ENCODE peak calls at places on chromosomes 12 and 14, in four cellular contexts. T is mesendoderm, X is IMR-90, E is H1. I is an unnamed sample.

GRCh38 chr12:19288603-19289244 is 150.6 kb upstream of the AEBP2 start:
- DNase-seq in T (peak), X (peak), E (no peak), I (no peak)

GRCh38 chr12:25501565-25501964 is 51.5 kb downstream of the LMNTD1 start:
- DNase-seq in T (no peak), X (peak), E (no peak), I (no peak)

GRCh38 chr14:42090122-42090521 is 483.4 kb downstream of the LRFN5 start:
- DNase-seq in T (no peak), X (no peak), E (no peak), I (no peak)

GRCh38 chr14:69763761-69764510 is 3.0 kb upstream of the SRSF5 start:
- DNase-seq in T (no peak), X (peak), E (no peak), I (no peak)

GRCh38 chr14:97874394-97874793 is 1077.2 kb downstream of the VRK1 start:
- DNase-seq in T (no peak), X (no peak), E (no peak), I (no peak)

GRCh38 chr12:58087428-58088117 is 146.2 kb downstream of the ATP23 start:
- DNase-seq in T (peak), X (no peak), E (no peak), I (peak)

GRCh38 chr12:104485651-104486341 is 29.0 kb downstream of the CHST11 start:
- DNase-seq in T (no peak), X (no peak), E (no peak), I (no peak)

GRCh38 chr12:97404549-97404948 is 58.1 kb upstream of the RMST start:
- DNase-seq in T (peak), X (peak), E (no peak), I (peak)

GRCh38 chr14:104187121-104187889 is 48.9 kb downstream of the KIF26A start:
- DNase-seq in T (peak), X (no peak), E (no peak), I (no peak)

GRCh38 chr14:24965578-24965933 is 84.4 kb downstream of the STXBP6 start:
- DNase-seq in T (no peak), X (no peak), E (no peak), I (no peak)

GRCh38 chr12:57540998-57541397 is 6.0 kb downstream of the DCTN2 start:
- DNase-seq in T (no peak), X (no peak), E (no peak), I (no peak)

GRCh38 chr14:52399886-52400599 is 85.9 kb downstream of the PTGER2 start:
- DNase-seq in T (peak), X (peak), E (no peak), I (no peak)

GRCh38 chr12:12791756-12792346 is 6.4 kb downstream of the APOLD1 start:
- DNase-seq in T (no peak), X (peak), E (no peak), I (no peak)

GRCh38 chr14:92362781-92363235 is 39.8 kb downstream of the SLC24A4 start:
- DNase-seq in T (no peak), X (peak), E (no peak), I (peak)

GRCh38 chr14:94748667-94749347 is 21.1 kb downstream of the GSC start:
- DNase-seq in T (peak), X (no peak), E (no peak), I (peak)

GRCh38 chr12:93361159-93361919 is 16.4 kb upstream of the NUDT4 start:
- DNase-seq in T (peak), X (peak), E (no peak), I (no peak)

GRCh38 chr12:30564394-30564793 is 131.3 kb downstream of the IPO8 start:
- DNase-seq in T (no peak), X (no peak), E (no peak), I (no peak)

GRCh38 chr12:109027767-109028166 is 6.9 kb upstream of the SVOP start:
- DNase-seq in T (no peak), X (peak), E (no peak), I (no peak)

DNA sequence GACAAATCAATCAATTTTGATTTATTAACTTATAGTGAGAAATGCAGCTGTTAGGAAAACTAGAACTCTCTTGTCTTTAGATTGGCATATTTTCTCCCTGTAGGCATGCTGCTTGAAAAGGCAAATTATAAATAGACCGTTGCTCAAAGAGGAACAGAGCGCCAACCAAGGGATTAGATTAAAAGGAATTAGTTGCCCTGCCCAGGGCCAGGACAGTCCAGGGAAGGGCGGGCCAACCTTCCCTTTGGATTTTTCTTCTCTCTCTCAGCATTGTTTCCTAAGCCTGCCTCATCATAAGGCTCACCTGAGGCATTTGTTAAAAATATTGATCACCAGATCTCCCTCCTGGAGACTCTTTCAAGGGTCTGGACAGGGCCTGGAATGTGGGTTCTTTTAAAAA is 8.6 kb downstream of the CIPC start:
- DNase-seq in T (no peak), X (no peak), E (no peak), I (no peak)
- H3K56ac ChIP-seq in T (no peak), X (no peak), E (no peak), I (no peak)

DNA sequence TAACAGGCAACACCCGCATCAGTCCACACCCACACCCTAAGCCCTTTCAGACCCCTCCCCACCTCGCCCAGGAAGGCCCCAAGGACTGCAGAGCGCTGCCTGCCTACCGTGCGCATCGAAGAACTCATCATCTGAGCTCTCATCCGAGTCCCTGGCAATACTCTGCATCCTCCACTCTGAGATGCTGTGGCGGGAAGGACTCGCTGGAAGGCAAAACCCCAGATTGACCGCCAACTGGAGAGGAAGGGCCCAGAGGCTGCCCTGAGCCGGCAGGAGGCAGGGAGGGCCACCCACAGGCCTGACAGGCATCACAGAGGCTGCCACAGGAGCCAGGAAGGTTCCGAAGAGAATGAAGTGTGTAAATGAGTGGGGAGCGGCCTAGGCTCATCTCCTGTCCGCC is 23.8 kb downstream of the ARL6IP4 start:
- DNase-seq in T (no peak), X (no peak), E (no peak), I (no peak)
- H2BK5ac ChIP-seq in T (no peak), X (no peak), E (no peak), I (no peak)

DNA sequence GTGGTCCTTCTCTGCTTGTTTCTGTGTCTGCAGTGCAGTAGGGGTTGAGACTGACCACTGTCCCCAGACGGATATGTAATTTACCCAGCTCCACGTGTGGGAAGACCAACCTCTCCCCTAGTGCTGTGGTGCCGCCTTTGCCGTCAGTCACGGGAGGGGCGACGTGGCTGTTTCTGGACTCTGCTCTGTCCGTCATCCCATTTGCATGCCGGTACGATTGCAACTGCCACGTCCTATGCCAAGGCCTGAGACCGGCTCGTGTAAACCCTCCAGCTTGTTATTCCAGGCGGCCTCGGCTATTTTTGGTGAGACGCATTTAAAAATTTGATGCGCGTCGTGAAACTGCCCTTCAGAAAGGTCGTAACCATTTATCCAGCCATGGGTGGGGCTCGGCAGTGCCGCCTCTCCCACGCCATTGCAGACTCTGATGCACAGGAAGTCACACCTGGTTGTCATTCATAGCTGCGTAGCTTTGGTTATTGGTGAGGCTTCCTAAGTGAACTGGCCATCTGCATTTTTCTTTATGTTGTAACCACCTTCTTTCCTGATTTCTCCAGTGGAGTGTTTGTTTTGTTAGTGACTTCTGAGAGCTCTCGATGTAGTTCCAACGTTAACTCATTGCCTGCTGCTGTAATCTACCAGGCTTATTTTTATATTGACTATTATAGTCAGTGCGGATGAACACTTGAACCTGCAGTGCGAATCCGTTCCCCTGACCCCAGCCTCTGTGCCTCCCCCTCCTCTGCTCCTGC is 75.1 kb downstream of the ADGRD1 start:
- DNase-seq in T (no peak), X (no peak), E (no peak), I (no peak)
- H3K56ac ChIP-seq in T (no peak), X (no peak), E (no peak), I (no peak)

DNA sequence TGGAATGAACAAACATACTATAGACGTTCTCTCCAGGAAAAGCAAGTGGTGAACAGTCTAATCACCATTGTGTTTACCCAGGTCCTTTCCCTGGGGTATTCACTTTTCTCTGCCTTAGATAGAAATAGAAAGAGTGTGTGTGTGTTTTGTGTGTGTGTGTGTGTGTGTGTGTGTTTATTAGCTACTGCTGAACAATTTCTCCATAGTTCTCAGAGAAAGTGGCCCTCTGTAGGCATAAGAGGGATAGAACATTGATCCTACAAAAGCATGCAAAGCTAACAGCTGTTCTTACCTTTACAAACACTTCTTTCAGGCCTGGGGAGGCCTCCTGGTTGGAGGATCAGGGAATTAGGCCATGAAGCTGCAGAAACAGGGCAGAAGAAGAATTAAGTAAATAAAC is 665.7 kb upstream of the TBX3 start:
- DNase-seq in T (no peak), X (peak), E (no peak), I (no peak)
- H2BK5ac ChIP-seq in T (no peak), X (no peak), E (no peak), I (no peak)

DNA sequence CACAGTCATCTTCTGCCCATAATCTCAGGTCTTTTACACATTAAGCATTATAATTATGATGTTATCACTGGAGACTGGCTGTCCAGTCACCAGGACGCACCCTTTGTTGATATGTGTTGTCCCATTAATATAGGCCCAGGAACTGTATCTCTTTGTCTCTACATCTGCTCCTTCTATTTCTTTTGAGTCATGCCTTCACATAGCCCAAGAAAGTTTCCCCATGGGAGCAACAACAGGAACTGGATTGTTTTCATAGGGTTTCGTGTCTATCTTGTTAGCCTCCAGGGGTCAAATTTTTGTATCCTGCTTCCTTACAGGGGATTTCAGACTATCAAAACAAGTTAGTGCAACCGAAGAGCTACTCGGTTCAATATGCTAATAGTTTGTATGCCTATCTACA is 99.6 kb upstream of the DIO2 start:
- DNase-seq in T (no peak), X (peak), E (no peak), I (no peak)
- H3K56ac ChIP-seq in T (no peak), X (no peak), E (no peak), I (no peak)

GRCh38 chr14:74920281-74920680 is 2.8 kb downstream of the RPS6KL1 start:
- DNase-seq in T (no peak), X (no peak), E (no peak), I (no peak)

GRCh38 chr14:74917200-74917543 is 5.9 kb downstream of the RPS6KL1 start:
- DNase-seq in T (no peak), X (no peak), E (no peak), I (no peak)

GRCh38 chr14:74917646-74918081 is 5.4 kb downstream of the RPS6KL1 start:
- DNase-seq in T (no peak), X (no peak), E (no peak), I (no peak)

GRCh38 chr14:74919421-74920165 is 3.5 kb downstream of the RPS6KL1 start:
- DNase-seq in T (no peak), X (peak), E (no peak), I (no peak)

GRCh38 chr14:74918380-74918779 is 4.7 kb downstream of the RPS6KL1 start:
- DNase-seq in T (no peak), X (no peak), E (no peak), I (no peak)
- H2BK5ac ChIP-seq in T (no peak), X (no peak), E (no peak), I (no peak)

I was measured in H9.